ENCODE peak calls at places on chromosome 20, in eight cellular contexts. V is CD8-positive, alpha-beta T cell; L is lung; U is H1; H is heart left ventricle; W is GM23338; X is fibroblast of lung; P is tibial artery. N is an unnamed sample. For H3K27me3, the result is how much of the 10 kb centered on the place peaks cover.

GRCh38 chr20:44552950-44553908 is 29.1 kb upstream of the PKIG start:
- DNase-seq in X (peak), W (no peak), V (no peak), U (no peak), L (peak), H (no peak), P (no peak), N (no peak)

GRCh38 chr20:39988991-39989390 is 700.0 kb downstream of the MAFB start:
- DNase-seq in W (no peak), H (no peak), V (no peak), L (no peak), X (no peak), P (no peak), U (no peak), N (no peak)

GRCh38 chr20:4300921-4301320 is 285.6 kb upstream of the RNF24 start:
- DNase-seq in V (no peak), L (no peak), X (no peak), H (no peak), P (no peak), U (no peak), W (no peak), N (no peak)

GRCh38 chr20:17676942-17677341 is 5.1 kb downstream of the RRBP1 start:
- DNase-seq in L (no peak), H (no peak), W (no peak), X (no peak), P (no peak), U (no peak), V (no peak), N (no peak)

GRCh38 chr20:18259730-18260129 is 28.6 kb upstream of the ZNF133 start:
- DNase-seq in W (no peak), X (no peak), H (no peak), L (no peak), U (no peak), V (no peak), P (no peak), N (no peak)

GRCh38 chr20:10047427-10047826 is 12.6 kb downstream of the ANKEF1 start:
- DNase-seq in H (no peak), L (no peak), X (peak), W (peak), P (no peak), U (peak), V (no peak), N (no peak)

GRCh38 chr20:53040678-53041674 is 68.8 kb downstream of the TSHZ2 start:
- DNase-seq in L (no peak), U (no peak), X (peak), V (no peak), P (peak), W (no peak), H (peak), N (no peak)

GRCh38 chr20:38219006-38219950 is 41.3 kb downstream of the KIAA1755 start:
- DNase-seq in H (no peak), L (no peak), P (peak), X (no peak), V (no peak), W (no peak), U (no peak), N (no peak)

GRCh38 chr20:17878912-17879602 is 89.5 kb downstream of the SNX5 start:
- DNase-seq in H (no peak), U (no peak), L (no peak), X (no peak), V (no peak), W (no peak), P (no peak), N (no peak)

GRCh38 chr20:10228330-10228729 is 9.7 kb downstream of the SNAP25 start:
- DNase-seq in L (no peak), P (no peak), H (no peak), X (no peak), W (no peak), V (no peak), U (no peak), N (no peak)

GRCh38 chr20:19419420-19419819 is 207.0 kb downstream of the SLC24A3 start:
- DNase-seq in L (no peak), U (no peak), V (no peak), H (no peak), X (no peak), P (no peak), W (no peak), N (no peak)

GRCh38 chr20:58598271-58599015 is 52.6 kb upstream of the STX16 start:
- DNase-seq in L (no peak), H (no peak), X (peak), U (no peak), V (no peak), P (peak), W (no peak), N (no peak)

GRCh38 chr20:16147916-16148315 is 425.3 kb downstream of the KIF16B start:
- DNase-seq in U (no peak), V (no peak), L (no peak), X (no peak), P (no peak), W (no peak), H (no peak), N (no peak)

GRCh38 chr20:43448748-43449535 is 8.8 kb upstream of the SRSF6 start:
- DNase-seq in V (peak), X (peak), W (peak), U (no peak), P (no peak), H (no peak), L (no peak), N (no peak)

GRCh38 chr20:38173237-38174156 is 8.4 kb upstream of the TGM2 start:
- DNase-seq in H (no peak), X (peak), U (no peak), W (peak), V (no peak), P (peak), L (no peak), N (no peak)

GRCh38 chr20:10502098-10502526 is 67.0 kb downstream of the SLX4IP start:
- DNase-seq in L (no peak), P (no peak), H (no peak), U (no peak), X (no peak), V (no peak), W (no peak), N (no peak)

GRCh38 chr20:36310215-36310981 is 4.3 kb downstream of the DLGAP4 start:
- DNase-seq in X (no peak), H (no peak), P (no peak), L (no peak), W (no peak), U (no peak), V (no peak), N (no peak)

GRCh38 chr20:16313917-16314316 is 259.3 kb downstream of the KIF16B start:
- DNase-seq in W (no peak), U (no peak), V (no peak), L (no peak), P (no peak), H (no peak), X (no peak), N (no peak)

GRCh38 chr20:363319-364078 is 16.6 kb downstream of the NRSN2 start:
- DNase-seq in U (no peak), X (no peak), W (no peak), V (no peak), H (no peak), P (no peak), L (no peak), N (no peak)

GRCh38 chr20:11907621-11908020 is 10.1 kb upstream of the BTBD3 start:
- DNase-seq in U (no peak), L (no peak), P (no peak), X (no peak), V (no peak), H (no peak), W (no peak), N (no peak)

GRCh38 chr20:18577942-18578341 is 9.9 kb upstream of the DTD1 start:
- DNase-seq in V (no peak), X (no peak), U (no peak), P (no peak), H (no peak), L (no peak), W (no peak), N (no peak)

GRCh38 chr20:3470627-3471396 is at the start of gene ATRN:
- DNase-seq in X (peak), P (peak), W (peak), V (peak), L (peak), H (peak), U (peak), N (peak)

GRCh38 chr20:12201289-12201991 is 283.7 kb downstream of the BTBD3 start:
- DNase-seq in U (no peak), H (no peak), W (no peak), P (no peak), L (no peak), X (peak), V (no peak), N (no peak)

GRCh38 chr20:63232235-63233060 is 3.3 kb upstream of the BIRC7 start:
- DNase-seq in W (no peak), L (no peak), U (no peak), H (no peak), P (no peak), X (peak), V (no peak), N (no peak)

GRCh38 chr20:63150911-63151531 is 64.9 kb downstream of the YTHDF1 start:
- DNase-seq in W (no peak), X (no peak), U (no peak), P (no peak), H (peak), V (no peak), L (no peak), N (no peak)

GRCh38 chr20:49286689-49287551 is 9.1 kb upstream of the ZNFX1 start:
- DNase-seq in L (no peak), U (no peak), W (peak), V (no peak), H (no peak), P (no peak), X (no peak), N (no peak)

GRCh38 chr20:25685276-25686080 is 11.2 kb downstream of the ZNF337 start:
- DNase-seq in X (no peak), H (no peak), P (no peak), U (no peak), W (peak), V (no peak), L (no peak), N (no peak)

GRCh38 chr20:23152308-23152892 is 66.3 kb upstream of the CD93 start:
- DNase-seq in X (peak), U (no peak), H (peak), L (no peak), P (peak), W (no peak), V (no peak), N (no peak)

GRCh38 chr20:31633339-31633914 is 4.3 kb upstream of the COX4I2 start:
- DNase-seq in P (no peak), X (peak), W (no peak), L (peak), V (no peak), H (peak), U (no peak), N (no peak)

GRCh38 chr20:44911264-44911921 is 1.5 kb downstream of the PABPC1L start:
- DNase-seq in V (peak), P (no peak), H (no peak), U (peak), W (peak), L (peak), X (peak), N (no peak)

GRCh38 chr20:3629893-3630292 is 33.3 kb downstream of the GFRA4 start:
- DNase-seq in L (no peak), X (no peak), P (no peak), H (no peak), V (no peak), U (no peak), W (no peak), N (no peak)

GRCh38 chr20:760751-761417 is 7.4 kb downstream of the SLC52A3 start:
- DNase-seq in W (peak), H (no peak), U (peak), V (no peak), P (no peak), L (no peak), X (no peak), N (no peak)

GRCh38 chr20:15297059-15297875 is 959.9 kb upstream of the FLRT3 start:
- DNase-seq in H (no peak), L (peak), U (no peak), V (no peak), P (no peak), W (no peak), X (no peak), N (no peak)

GRCh38 chr20:63558804-63559484 is 5.0 kb downstream of the FNDC11 start:
- DNase-seq in P (no peak), X (no peak), U (no peak), L (no peak), V (no peak), W (no peak), H (no peak), N (no peak)

GRCh38 chr20:7496394-7497111 is 443.7 kb downstream of the HAO1 start:
- DNase-seq in P (no peak), W (no peak), V (no peak), H (no peak), X (no peak), U (no peak), L (no peak), N (no peak)

GRCh38 chr20:50488236-50488806 is 21.9 kb upstream of the PTPN1 start:
- DNase-seq in P (no peak), U (no peak), W (no peak), X (no peak), H (no peak), L (no peak), V (no peak), N (no peak)

GRCh38 chr20:50481741-50482140 is 28.4 kb upstream of the PTPN1 start:
- DNase-seq in L (no peak), X (no peak), V (no peak), U (no peak), H (no peak), P (no peak), W (no peak), N (no peak)

GRCh38 chr20:50482396-50482890 is 27.7 kb upstream of the PTPN1 start:
- DNase-seq in H (no peak), X (no peak), P (no peak), L (no peak), U (no peak), V (no peak), W (no peak), N (no peak)

GRCh38 chr20:50487397-50487796 is 22.8 kb upstream of the PTPN1 start:
- DNase-seq in W (no peak), X (no peak), P (no peak), V (no peak), L (no peak), U (no peak), H (no peak), N (no peak)

GRCh38 chr20:50484271-50484976 is 25.8 kb upstream of the PTPN1 start:
- DNase-seq in H (no peak), X (no peak), U (no peak), P (no peak), W (no peak), L (no peak), V (no peak), N (no peak)
- TF ChIP-seq CTCF in H (no peak), X (no peak), U (no peak), P (no peak), W (no peak), L (no peak), V (no peak), N (no peak)

GRCh38 chr20:50733644-50734349 is 2.4 kb downstream of the PARD6B start:
- DNase-seq in P (no peak), V (no peak), X (no peak), U (no peak), L (no peak), H (no peak), W (no peak), N (no peak)
- H3K4me3 ChIP-seq in P (peak), V (no peak), X (no peak), U (no peak), L (no peak), H (no peak), W (no peak), N (peak)

GRCh38 chr20:59623133-59623532 is 18.8 kb downstream of the PHACTR3 start:
- DNase-seq in H (no peak), L (no peak), P (no peak), U (no peak), X (no peak), V (no peak), W (no peak), N (no peak)
- H3K27me3 ChIP-seq in H (under half), L (under half), P (under half), U (under half), X (under half), V (under half), W (under half), N (under half)

DNA sequence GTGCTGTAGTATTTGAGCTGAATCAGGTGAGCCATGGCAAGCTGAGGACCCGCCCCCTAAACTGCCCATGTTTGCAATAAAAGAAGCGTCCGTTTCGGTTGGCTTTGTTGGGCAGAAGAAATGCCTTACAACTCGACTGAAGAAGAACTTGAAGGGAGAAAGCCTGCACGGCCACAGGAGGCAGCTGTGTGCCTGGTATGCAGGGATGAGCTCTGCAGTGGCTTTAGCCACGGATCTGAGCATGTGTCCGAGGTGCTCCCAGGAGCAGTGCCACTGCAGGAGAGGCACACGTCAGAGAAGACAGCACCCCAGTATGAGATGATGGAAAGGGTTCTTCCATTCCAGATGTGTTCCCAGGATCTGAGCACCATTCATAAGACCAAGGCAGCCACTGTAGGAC is 23.5 kb downstream of the KIZ start:
- DNase-seq in W (peak), H (no peak), V (no peak), U (no peak), X (no peak), P (no peak), L (no peak), N (no peak)
- TF ChIP-seq CTCF in W (no peak), H (no peak), V (no peak), U (peak), X (no peak), P (no peak), L (no peak), N (no peak)

DNA sequence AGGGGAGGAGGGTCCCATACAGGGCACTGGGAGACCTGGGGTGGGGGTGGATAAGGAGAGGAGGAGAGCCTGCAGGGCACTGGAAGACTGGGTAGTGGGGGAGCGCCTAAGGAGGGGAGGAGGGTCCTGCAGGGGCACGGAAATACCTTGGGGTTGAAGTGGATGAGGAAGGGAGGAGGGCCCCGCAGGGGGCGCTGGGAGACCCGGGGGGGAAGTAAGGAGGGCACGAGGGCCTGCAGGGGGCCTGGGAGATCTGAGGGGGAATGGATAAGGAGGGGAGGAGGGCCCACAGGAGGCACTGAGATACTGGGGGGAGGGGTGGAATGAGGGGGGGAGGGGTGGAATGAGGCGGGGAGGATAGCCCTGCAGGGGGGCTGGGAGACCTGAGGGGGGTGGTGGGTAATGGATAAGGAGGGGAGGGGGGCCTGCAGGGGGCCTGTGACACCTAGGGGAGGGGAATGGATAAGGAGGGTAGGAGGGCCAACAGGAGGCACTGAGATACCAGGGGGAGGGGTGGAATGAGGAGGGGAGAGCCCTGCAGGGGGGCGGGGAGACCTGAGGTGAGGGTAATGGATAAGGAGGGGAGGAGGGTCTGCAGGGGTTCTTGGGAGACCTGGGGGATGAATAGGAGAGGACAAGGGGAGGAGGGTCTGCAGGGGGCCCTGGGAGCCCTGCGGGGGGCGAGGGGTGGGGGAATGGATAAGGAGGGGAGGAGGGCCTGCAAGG is 551 bp upstream of the CTCFL start:
- DNase-seq in L (no peak), X (no peak), H (no peak), P (no peak), W (no peak), U (no peak), V (no peak), N (no peak)
- H3K4me3 ChIP-seq in L (no peak), X (no peak), H (no peak), P (no peak), W (no peak), U (no peak), V (no peak), N (no peak)

GRCh38 chr20:46268131-46268611 is 40.1 kb downstream of the CDH22 start:
- DNase-seq in P (no peak), L (no peak), W (no peak), H (no peak), U (no peak), X (no peak), V (no peak), N (no peak)
- H3K27me3 ChIP-seq in P (under half), L (under half), W (under half), H (under half), U (under half), X (under half), V (under half), N (under half)

DNA sequence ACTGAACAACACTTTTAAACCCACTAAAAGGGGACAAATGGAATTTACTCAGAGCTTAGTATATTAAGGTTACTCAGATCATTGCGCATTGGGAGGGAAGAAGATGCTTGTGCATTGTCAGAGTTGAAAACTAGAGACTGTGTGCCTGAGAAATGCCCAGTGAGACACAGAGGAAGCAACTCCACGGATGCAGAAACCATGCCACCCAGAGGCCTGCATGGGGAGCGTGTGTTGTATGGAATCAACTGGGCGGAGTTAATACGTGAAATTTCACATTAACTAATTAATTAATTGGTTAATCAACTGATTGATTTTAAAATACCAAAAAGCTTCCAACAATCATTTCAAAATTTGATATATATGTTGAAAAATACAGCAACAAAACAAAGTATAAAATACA is 391.6 kb downstream of the PLCB1 start:
- DNase-seq in U (no peak), H (no peak), L (no peak), X (peak), V (no peak), P (no peak), W (peak), N (no peak)
- TF ChIP-seq CTCF in U (peak), H (no peak), L (no peak), X (no peak), V (no peak), P (no peak), W (peak), N (no peak)

GRCh38 chr20:57397693-57398108 is 6.5 kb downstream of the RBM38 start:
- DNase-seq in U (no peak), L (no peak), P (no peak), V (peak), H (peak), X (no peak), W (no peak), N (no peak)
- H3K4me3 ChIP-seq in U (no peak), L (no peak), P (no peak), V (peak), H (peak), X (no peak), W (no peak), N (no peak)

DNA sequence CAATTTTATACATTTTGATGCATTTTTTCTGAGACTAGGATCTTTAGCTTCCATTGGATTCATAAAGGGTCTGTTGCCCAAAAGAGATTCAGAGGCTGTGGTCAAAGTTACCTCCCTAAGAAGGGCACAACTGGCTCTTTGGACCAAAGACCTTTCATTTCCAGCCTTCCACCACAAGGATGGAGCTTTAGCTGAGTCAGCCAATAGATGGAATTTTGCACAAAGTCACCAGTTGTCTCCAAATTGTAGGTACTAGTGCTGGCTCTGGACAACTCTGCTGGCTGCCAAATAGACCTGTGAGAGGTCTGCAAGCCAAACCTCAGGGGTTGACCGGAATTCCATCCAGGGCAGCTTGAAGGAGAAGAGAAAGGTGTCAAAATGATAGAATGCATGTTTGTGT is 555 bp downstream of the BPIFA1 start:
- DNase-seq in L (no peak), P (no peak), U (no peak), V (no peak), X (no peak), W (no peak), H (no peak), N (no peak)
- H3K27me3 ChIP-seq in L (under half), P (under half), U (under half), V (under half), X (under half), W (under half), H (under half), N (under half)

GRCh38 chr20:35121186-35121585 is 25.9 kb downstream of the EDEM2 start:
- DNase-seq in H (no peak), L (no peak), X (no peak), V (no peak), U (no peak), W (no peak), P (no peak), N (no peak)
- TF ChIP-seq CTCF in H (no peak), L (no peak), X (no peak), V (no peak), U (no peak), W (no peak), P (no peak), N (no peak)

N was measured in esophagus squamous epithelium.